ENCODE peak calls at places on chromosomes 1 and 21, in nine cellular contexts. S is suprapubic skin, E is bronchial epithelial cell, N is BE2C, A is GM06990, F is GM20000, G is AG09319, C is lower leg skin, K is choroid plexus epithelial cell. B is an unnamed sample.

GRCh38 chr1:63752176-63752575 is 21.6 kb upstream of the ROR1 start:
- DNase-seq in S (no peak), E (no peak), N (no peak), A (no peak), F (no peak), G (no peak), C (no peak), K (no peak), B (no peak)

GRCh38 chr1:6412896-6413295 is 6.8 kb downstream of the HES2 start:
- DNase-seq in S (no peak), E (peak), N (no peak), A (no peak), F (no peak), G (no peak), C (no peak), K (no peak), B (no peak)

GRCh38 chr1:58391056-58391455 is 155.5 kb downstream of the OMA1 start:
- DNase-seq in S (no peak), E (no peak), N (no peak), A (no peak), F (no peak), G (no peak), C (no peak), K (no peak), B (no peak)

GRCh38 chr1:37661401-37661800 is 26.7 kb upstream of the RSPO1 start:
- DNase-seq in S (no peak), E (peak), N (no peak), A (no peak), F (no peak), G (no peak), C (no peak), K (no peak), B (no peak)

GRCh38 chr1:145985502-145986439 is 10.6 kb downstream of the TXNIP start:
- DNase-seq in S (no peak), E (peak), N (no peak), A (no peak), F (no peak), G (no peak), C (no peak), K (peak), B (no peak)

GRCh38 chr1:7810395-7810794 is 26.3 kb downstream of the PER3 start:
- DNase-seq in S (no peak), E (peak), N (no peak), A (no peak), F (no peak), G (peak), C (no peak), K (peak), B (no peak)

GRCh38 chr1:171841050-171841910 is at the start of gene DNM3:
- DNase-seq in S (peak), E (peak), N (peak), A (peak), F (peak), G (peak), C (peak), K (peak), B (peak)

GRCh38 chr1:12618661-12619395 is 818 bp upstream of the DHRS3 start:
- DNase-seq in S (no peak), E (peak), N (no peak), A (no peak), F (peak), G (peak), C (peak), K (peak), B (no peak)

GRCh38 chr1:197343663-197344273 is 75.7 kb downstream of the CRB1 start:
- DNase-seq in S (no peak), E (no peak), N (no peak), A (no peak), F (no peak), G (no peak), C (no peak), K (no peak), B (no peak)

GRCh38 chr1:73854527-73854926 is 343.4 kb downstream of the LRRIQ3 start:
- DNase-seq in S (no peak), E (no peak), N (no peak), A (no peak), F (no peak), G (no peak), C (no peak), K (no peak), B (no peak)

GRCh38 chr1:221022331-221022730 is 143.1 kb downstream of the HLX start:
- DNase-seq in S (no peak), E (no peak), N (no peak), A (no peak), F (no peak), G (no peak), C (no peak), K (no peak), B (no peak)

GRCh38 chr1:176102243-176102642 is 104.8 kb downstream of the COP1 start:
- DNase-seq in S (no peak), E (no peak), N (no peak), A (no peak), F (no peak), G (no peak), C (no peak), K (peak), B (no peak)

GRCh38 chr1:187685338-187685737 is 856.6 kb downstream of the PLA2G4A start:
- DNase-seq in S (no peak), E (peak), N (no peak), A (no peak), F (no peak), G (no peak), C (no peak), K (peak), B (no peak)

GRCh38 chr1:229579101-229579651 is 20.7 kb upstream of the ABCB10 start:
- DNase-seq in S (no peak), E (no peak), N (peak), A (no peak), F (peak), G (no peak), C (no peak), K (peak), B (peak)

GRCh38 chr21:31607791-31608190 is 51.7 kb upstream of the SOD1 start:
- DNase-seq in S (no peak), E (no peak), N (no peak), A (no peak), F (no peak), G (no peak), C (no peak), K (no peak), B (no peak)

GRCh38 chr1:240401721-240402120 is 210.2 kb downstream of the GREM2 start:
- DNase-seq in S (no peak), E (peak), N (no peak), A (no peak), F (no peak), G (no peak), C (no peak), K (peak), B (no peak)

GRCh38 chr1:33825506-33825905 is 38.4 kb upstream of the HMGB4 start:
- DNase-seq in S (no peak), E (no peak), N (no peak), A (no peak), F (no peak), G (no peak), C (no peak), K (no peak), B (no peak)

GRCh38 chr1:184376359-184376758 is 10.5 kb upstream of the C1orf21 start:
- DNase-seq in S (no peak), E (no peak), N (no peak), A (no peak), F (no peak), G (no peak), C (no peak), K (no peak), B (no peak)

GRCh38 chr1:13761883-13762282 is 61.9 kb downstream of the PRDM2 start:
- DNase-seq in S (no peak), E (no peak), N (no peak), A (no peak), F (no peak), G (no peak), C (no peak), K (no peak), B (no peak)

GRCh38 chr1:68173283-68174172 is 58.8 kb downstream of the WLS start:
- DNase-seq in S (no peak), E (no peak), N (no peak), A (no peak), F (no peak), G (no peak), C (no peak), K (peak), B (no peak)

GRCh38 chr1:175307160-175307559 is 114.6 kb upstream of the KIAA0040 start:
- DNase-seq in S (no peak), E (no peak), N (no peak), A (peak), F (peak), G (no peak), C (no peak), K (no peak), B (no peak)

GRCh38 chr1:74504125-74505065 is 8.0 kb downstream of the LRRC53 start:
- DNase-seq in S (no peak), E (peak), N (peak), A (no peak), F (peak), G (peak), C (no peak), K (peak), B (no peak)

GRCh38 chr1:241138248-241138647 is 218.8 kb downstream of the RGS7 start:
- DNase-seq in S (no peak), E (no peak), N (no peak), A (no peak), F (no peak), G (no peak), C (no peak), K (no peak), B (no peak)

GRCh38 chr1:184752656-184753055 is 2.0 kb downstream of the EDEM3 start:
- DNase-seq in S (no peak), E (no peak), N (no peak), A (no peak), F (no peak), G (no peak), C (no peak), K (no peak), B (no peak)

DNA sequence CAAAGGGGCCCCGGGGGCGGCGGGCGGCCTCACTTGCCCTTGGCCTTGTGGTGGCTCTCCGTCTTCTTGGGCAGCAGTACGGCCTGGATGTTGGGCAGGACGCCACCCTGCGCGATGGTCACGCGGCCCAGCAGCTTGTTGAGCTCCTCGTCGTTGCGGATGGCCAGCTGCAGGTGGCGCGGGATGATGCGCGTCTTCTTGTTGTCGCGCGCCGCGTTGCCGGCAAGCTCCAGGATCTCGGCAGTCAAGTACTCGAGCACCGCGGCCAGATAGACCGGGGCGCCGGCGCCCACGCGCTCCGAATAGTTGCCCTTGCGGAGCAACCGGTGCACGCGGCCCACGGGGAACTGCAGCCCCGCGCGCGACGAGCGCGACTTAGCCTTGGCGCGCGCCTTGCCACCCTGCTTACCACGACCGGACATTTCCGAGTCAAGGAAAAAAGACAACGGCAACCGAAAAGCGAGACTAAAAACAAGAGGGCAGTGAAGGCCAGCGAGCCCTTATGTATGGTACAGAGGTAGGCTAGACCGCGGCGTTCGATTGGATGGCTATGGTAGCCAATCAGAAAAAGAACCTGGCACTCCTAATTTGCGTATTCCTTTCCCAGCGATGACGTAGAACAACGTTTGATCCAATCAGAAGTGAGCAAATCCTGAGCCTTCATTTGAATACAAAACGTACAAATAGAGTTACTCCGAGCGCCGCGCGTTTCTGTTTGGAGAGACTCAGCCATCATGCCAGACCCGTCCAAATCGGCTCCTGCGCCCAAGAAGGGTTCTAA is 29.6 kb upstream of the RNF187 start:
- DNase-seq in S (peak), E (peak), N (peak), A (peak), F (peak), G (peak), C (peak), K (peak), B (peak)
- TF ChIP-seq CTCF in S (no peak), E (peak), N (no peak), A (peak), F (no peak), G (peak), C (no peak), K (peak), B (peak)

GRCh38 chr1:181743878-181744312 is 260.6 kb downstream of the CACNA1E start:
- DNase-seq in S (no peak), E (peak), N (no peak), A (no peak), F (no peak), G (no peak), C (no peak), K (no peak), B (no peak)

GRCh38 chr1:181748013-181748412 is 264.7 kb downstream of the CACNA1E start:
- DNase-seq in S (no peak), E (no peak), N (no peak), A (no peak), F (no peak), G (no peak), C (no peak), K (no peak), B (no peak)

GRCh38 chr1:181746224-181746623 is 262.9 kb downstream of the CACNA1E start:
- DNase-seq in S (no peak), E (peak), N (no peak), A (no peak), F (no peak), G (no peak), C (no peak), K (no peak), B (no peak)
- TF ChIP-seq CTCF in S (no peak), E (no peak), N (no peak), A (no peak), F (no peak), G (no peak), C (no peak), K (no peak), B (no peak)

DNA sequence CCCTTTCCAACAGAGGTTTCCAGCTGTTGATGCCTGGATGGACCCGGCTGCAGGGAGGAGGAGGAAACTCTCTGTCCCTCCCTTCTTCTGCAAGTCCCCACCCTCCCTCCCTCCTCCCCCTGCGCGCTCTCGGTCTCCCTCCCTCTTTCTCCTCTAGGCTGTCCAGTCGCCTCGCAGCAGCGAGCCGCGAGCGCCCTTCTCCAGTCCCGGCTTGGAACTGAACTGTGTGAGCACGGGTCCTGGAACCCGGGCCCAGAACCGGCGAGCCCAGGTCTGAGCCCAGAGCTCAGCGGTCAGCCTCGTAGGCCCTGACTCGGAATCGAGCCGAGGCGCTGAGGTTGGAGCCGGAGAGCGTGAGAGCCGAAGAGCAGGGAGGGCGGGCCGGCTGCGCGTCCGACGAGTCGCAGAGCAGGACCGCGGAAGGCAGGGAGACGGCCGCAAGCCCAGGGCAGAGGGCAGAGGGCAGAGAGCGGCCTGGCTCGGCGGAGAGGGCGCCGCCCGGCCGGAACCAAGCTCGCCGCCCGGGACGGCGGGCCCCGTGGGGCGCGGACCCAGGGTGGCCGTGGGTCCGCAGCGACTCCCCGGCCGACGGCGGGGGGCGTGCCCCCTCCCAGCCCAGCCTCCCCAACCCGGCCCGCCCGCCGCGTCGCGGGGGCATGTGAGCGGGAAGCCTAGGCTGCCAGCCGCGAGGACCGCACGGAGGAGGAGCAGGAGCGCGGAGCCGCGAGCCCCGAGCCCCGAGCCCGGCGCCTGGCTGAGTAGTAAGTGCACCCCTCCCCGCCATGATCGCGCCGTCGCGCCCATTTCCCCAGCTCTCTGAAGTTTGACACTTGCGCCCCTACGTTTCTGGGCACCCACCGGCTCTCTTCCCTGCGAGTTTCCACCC is at the start of gene SOX13:
- DNase-seq in S (peak), E (peak), N (peak), A (peak), F (no peak), G (peak), C (peak), K (peak), B (peak)
- TF ChIP-seq CTCF in S (no peak), E (peak), N (peak), A (no peak), F (no peak), G (peak), C (no peak), K (peak), B (peak)

GRCh38 chr1:111990026-111990877 is 784 bp upstream of the KCND3 start:
- DNase-seq in S (no peak), E (no peak), N (no peak), A (peak), F (no peak), G (no peak), C (peak), K (no peak), B (no peak)
- TF ChIP-seq CTCF in S (no peak), E (no peak), N (no peak), A (no peak), F (no peak), G (no peak), C (no peak), K (no peak), B (no peak)

DNA sequence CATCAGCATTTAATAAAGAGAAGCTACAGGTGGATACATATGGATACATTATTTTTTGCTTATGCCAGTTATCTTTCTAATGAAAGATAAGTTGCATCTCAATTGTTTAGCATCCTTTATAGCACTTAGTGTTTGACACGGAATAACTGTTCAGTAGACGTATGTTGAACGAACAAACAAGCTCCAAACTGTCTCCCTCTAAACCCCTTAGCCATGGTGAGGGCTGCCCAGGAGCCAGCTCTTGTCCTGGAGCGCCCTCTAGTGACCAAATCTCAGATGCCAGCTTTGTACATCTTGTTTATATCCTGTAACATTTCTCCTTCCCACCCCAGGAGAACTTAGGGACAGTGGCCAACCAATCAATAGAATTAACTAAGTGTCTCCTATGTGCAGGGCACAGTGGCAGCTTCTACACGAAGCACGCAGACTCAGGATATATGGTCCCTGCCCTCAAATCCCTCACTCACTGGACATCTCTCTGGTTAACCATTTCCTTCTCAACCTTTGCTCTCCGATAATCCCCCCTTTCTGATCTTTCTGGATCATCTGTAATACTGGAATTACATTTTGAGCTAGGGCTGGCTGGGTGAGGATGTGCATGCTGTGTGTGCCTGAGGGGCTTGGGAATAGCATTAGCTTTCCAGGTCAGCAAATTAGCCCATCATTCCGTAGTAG is 22.9 kb downstream of the KCNA10 start:
- DNase-seq in S (no peak), E (peak), N (peak), A (no peak), F (peak), G (peak), C (peak), K (peak), B (peak)
- TF ChIP-seq CTCF in S (peak), E (peak), N (peak), A (peak), F (peak), G (peak), C (no peak), K (peak), B (peak)

DNA sequence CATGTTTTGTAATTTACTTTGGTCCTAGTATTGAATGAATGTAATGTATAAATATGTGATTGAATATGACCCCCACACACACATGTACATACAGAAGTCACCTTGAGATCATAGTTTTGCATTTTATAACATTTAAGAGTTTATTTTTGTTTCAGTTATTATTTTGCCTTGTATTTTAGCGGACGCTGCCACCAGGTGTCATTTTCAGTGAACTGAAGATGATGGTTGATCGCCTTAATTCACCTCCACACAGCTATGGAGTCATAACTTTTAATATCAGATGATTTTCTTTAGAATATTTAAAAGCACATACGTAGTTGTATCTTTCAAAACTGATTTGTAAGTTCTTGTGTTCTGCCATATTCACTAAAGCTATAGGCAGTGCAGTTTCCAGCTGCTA is 130.4 kb downstream of the DYRK1A start:
- DNase-seq in S (no peak), E (no peak), N (no peak), A (no peak), F (no peak), G (no peak), C (no peak), K (peak), B (no peak)
- TF ChIP-seq CTCF in S (no peak), E (no peak), N (peak), A (peak), F (no peak), G (peak), C (no peak), K (peak), B (peak)

DNA sequence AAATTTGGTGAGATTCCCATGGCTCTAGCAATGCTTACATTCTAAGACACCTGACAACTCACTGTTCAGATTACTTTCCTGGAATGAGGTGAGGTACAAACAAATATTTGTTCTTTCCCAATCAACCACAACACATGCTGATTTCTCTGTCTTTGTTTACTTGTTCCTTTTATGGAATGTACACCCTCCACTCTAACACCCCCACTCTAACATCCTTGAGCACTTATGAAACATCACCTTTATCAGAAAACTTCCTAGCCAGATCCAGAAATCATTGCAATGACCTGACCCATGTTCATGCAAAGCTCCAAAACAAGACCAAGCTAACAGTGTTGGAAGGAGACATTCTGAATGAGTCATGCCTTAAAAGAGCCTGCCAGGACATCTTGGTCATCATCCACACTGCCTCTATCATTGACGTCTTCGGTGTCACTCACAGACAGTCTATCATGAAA is 35.5 kb downstream of the HSD3B1 start:
- DNase-seq in S (no peak), E (peak), N (no peak), A (no peak), F (no peak), G (no peak), C (no peak), K (peak), B (no peak)
- TF ChIP-seq CTCF in S (no peak), E (no peak), N (no peak), A (no peak), F (no peak), G (no peak), C (no peak), K (no peak), B (no peak)

GRCh38 chr1:213586609-213586972 is 401.2 kb upstream of the PROX1 start:
- DNase-seq in S (no peak), E (no peak), N (no peak), A (no peak), F (no peak), G (no peak), C (no peak), K (no peak), B (no peak)

GRCh38 chr1:213585959-213586608 is 401.7 kb upstream of the PROX1 start:
- DNase-seq in S (no peak), E (no peak), N (no peak), A (no peak), F (no peak), G (no peak), C (no peak), K (no peak), B (no peak)

GRCh38 chr1:213582976-213583567 is 404.7 kb upstream of the PROX1 start:
- DNase-seq in S (no peak), E (no peak), N (no peak), A (no peak), F (no peak), G (no peak), C (no peak), K (no peak), B (no peak)

GRCh38 chr1:213585402-213585801 is 402.4 kb upstream of the PROX1 start:
- DNase-seq in S (no peak), E (no peak), N (no peak), A (no peak), F (no peak), G (no peak), C (no peak), K (no peak), B (no peak)
- TF ChIP-seq CTCF in S (no peak), E (no peak), N (no peak), A (no peak), F (no peak), G (no peak), C (no peak), K (no peak), B (no peak)

B was measured in osteocyte.